ENCODE peak calls at places on chromosomes 1 and 21, in six cellular contexts. One of them, this sample, is unnamed.
A peak's percentile ranks its signal among the peaks of the same experiment; 100 is the strongest.

GRCh38 chr1:62962794-62963776 is 179.2 kb downstream of the ATG4C start:
- DNase-seq in GM23338: peak; percentile 95
- DNase-seq in bronchial epithelial cell: peak; percentile 7
- DNase-seq in stimulated activated CD8-positive, alpha-beta memory T cell treated with anti-CD3 and anti-CD28 coated beads, Interleukin-4, amount 100 ng/mL, for 4 hours: no peak
- DNase-seq in naive thymus-derived CD8-positive, alpha-beta T cell: no peak
- DNase-seq in activated naive CD4-positive, alpha-beta T cell treated with anti-CD3 and anti-CD28 coated beads, Interleukin-2, amount 50 U/mL, for 16 hours: no peak
- DNase-seq in this sample: no peak

GRCh38 chr1:163361123-163361934 is 39.6 kb downstream of the NUF2 start:
- DNase-seq in GM23338: peak; percentile 69
- DNase-seq in bronchial epithelial cell: peak; percentile 29
- DNase-seq in stimulated activated CD8-positive, alpha-beta memory T cell treated with anti-CD3 and anti-CD28 coated beads, Interleukin-4, amount 100 ng/mL, for 4 hours: no peak
- DNase-seq in naive thymus-derived CD8-positive, alpha-beta T cell: no peak
- DNase-seq in activated naive CD4-positive, alpha-beta T cell treated with anti-CD3 and anti-CD28 coated beads, Interleukin-2, amount 50 U/mL, for 16 hours: no peak
- DNase-seq in this sample: no peak

GRCh38 chr1:31038360-31038759 is 27.2 kb downstream of the PUM1 start:
- DNase-seq in GM23338: no peak
- DNase-seq in bronchial epithelial cell: peak; percentile 81
- DNase-seq in stimulated activated CD8-positive, alpha-beta memory T cell treated with anti-CD3 and anti-CD28 coated beads, Interleukin-4, amount 100 ng/mL, for 4 hours: no peak
- DNase-seq in naive thymus-derived CD8-positive, alpha-beta T cell: no peak
- DNase-seq in activated naive CD4-positive, alpha-beta T cell treated with anti-CD3 and anti-CD28 coated beads, Interleukin-2, amount 50 U/mL, for 16 hours: no peak
- DNase-seq in this sample: no peak

GRCh38 chr1:15830284-15830657 is 17.2 kb upstream of the SPEN start:
- DNase-seq in GM23338: peak; percentile 44
- DNase-seq in bronchial epithelial cell: no peak
- DNase-seq in stimulated activated CD8-positive, alpha-beta memory T cell treated with anti-CD3 and anti-CD28 coated beads, Interleukin-4, amount 100 ng/mL, for 4 hours: no peak
- DNase-seq in naive thymus-derived CD8-positive, alpha-beta T cell: no peak
- DNase-seq in activated naive CD4-positive, alpha-beta T cell treated with anti-CD3 and anti-CD28 coated beads, Interleukin-2, amount 50 U/mL, for 16 hours: no peak
- DNase-seq in this sample: no peak

GRCh38 chr1:236794585-236795034 is 482 bp upstream of the MTR start:
- DNase-seq in GM23338: no peak
- DNase-seq in bronchial epithelial cell: no peak
- DNase-seq in stimulated activated CD8-positive, alpha-beta memory T cell treated with anti-CD3 and anti-CD28 coated beads, Interleukin-4, amount 100 ng/mL, for 4 hours: no peak
- DNase-seq in naive thymus-derived CD8-positive, alpha-beta T cell: no peak
- DNase-seq in activated naive CD4-positive, alpha-beta T cell treated with anti-CD3 and anti-CD28 coated beads, Interleukin-2, amount 50 U/mL, for 16 hours: no peak
- DNase-seq in this sample: no peak

GRCh38 chr21:15365751-15366392 is 301.1 kb upstream of the NRIP1 start:
- DNase-seq in GM23338: peak; percentile 37
- DNase-seq in bronchial epithelial cell: peak; percentile 22
- DNase-seq in stimulated activated CD8-positive, alpha-beta memory T cell treated with anti-CD3 and anti-CD28 coated beads, Interleukin-4, amount 100 ng/mL, for 4 hours: no peak
- DNase-seq in naive thymus-derived CD8-positive, alpha-beta T cell: no peak
- DNase-seq in activated naive CD4-positive, alpha-beta T cell treated with anti-CD3 and anti-CD28 coated beads, Interleukin-2, amount 50 U/mL, for 16 hours: no peak
- DNase-seq in this sample: no peak

GRCh38 chr1:72846891-72847290 is 564.6 kb upstream of the NEGR1 start:
- DNase-seq in GM23338: no peak
- DNase-seq in bronchial epithelial cell: no peak
- DNase-seq in stimulated activated CD8-positive, alpha-beta memory T cell treated with anti-CD3 and anti-CD28 coated beads, Interleukin-4, amount 100 ng/mL, for 4 hours: no peak
- DNase-seq in naive thymus-derived CD8-positive, alpha-beta T cell: no peak
- DNase-seq in activated naive CD4-positive, alpha-beta T cell treated with anti-CD3 and anti-CD28 coated beads, Interleukin-2, amount 50 U/mL, for 16 hours: no peak
- DNase-seq in this sample: no peak

GRCh38 chr1:22076346-22076745 is 23.8 kb downstream of the CDC42 start:
- DNase-seq in GM23338: no peak
- DNase-seq in bronchial epithelial cell: peak; percentile 44
- DNase-seq in stimulated activated CD8-positive, alpha-beta memory T cell treated with anti-CD3 and anti-CD28 coated beads, Interleukin-4, amount 100 ng/mL, for 4 hours: no peak
- DNase-seq in naive thymus-derived CD8-positive, alpha-beta T cell: no peak
- DNase-seq in activated naive CD4-positive, alpha-beta T cell treated with anti-CD3 and anti-CD28 coated beads, Interleukin-2, amount 50 U/mL, for 16 hours: no peak
- DNase-seq in this sample: no peak

GRCh38 chr1:206041640-206042039 is 11.3 kb upstream of the RHEX start:
- DNase-seq in GM23338: peak; percentile 62
- DNase-seq in bronchial epithelial cell: peak; percentile 75
- DNase-seq in stimulated activated CD8-positive, alpha-beta memory T cell treated with anti-CD3 and anti-CD28 coated beads, Interleukin-4, amount 100 ng/mL, for 4 hours: no peak
- DNase-seq in naive thymus-derived CD8-positive, alpha-beta T cell: no peak
- DNase-seq in activated naive CD4-positive, alpha-beta T cell treated with anti-CD3 and anti-CD28 coated beads, Interleukin-2, amount 50 U/mL, for 16 hours: no peak
- DNase-seq in this sample: no peak

GRCh38 chr1:215631489-215631888 is 64.4 kb downstream of the KCTD3 start:
- DNase-seq in GM23338: no peak
- DNase-seq in bronchial epithelial cell: peak; percentile 83
- DNase-seq in stimulated activated CD8-positive, alpha-beta memory T cell treated with anti-CD3 and anti-CD28 coated beads, Interleukin-4, amount 100 ng/mL, for 4 hours: no peak
- DNase-seq in naive thymus-derived CD8-positive, alpha-beta T cell: no peak
- DNase-seq in activated naive CD4-positive, alpha-beta T cell treated with anti-CD3 and anti-CD28 coated beads, Interleukin-2, amount 50 U/mL, for 16 hours: no peak
- DNase-seq in this sample: no peak

GRCh38 chr1:172351347-172351746 is 69.1 kb upstream of the C1orf105 start:
- DNase-seq in GM23338: no peak
- DNase-seq in bronchial epithelial cell: no peak
- DNase-seq in stimulated activated CD8-positive, alpha-beta memory T cell treated with anti-CD3 and anti-CD28 coated beads, Interleukin-4, amount 100 ng/mL, for 4 hours: no peak
- DNase-seq in naive thymus-derived CD8-positive, alpha-beta T cell: no peak
- DNase-seq in activated naive CD4-positive, alpha-beta T cell treated with anti-CD3 and anti-CD28 coated beads, Interleukin-2, amount 50 U/mL, for 16 hours: no peak
- DNase-seq in this sample: no peak